ENCODE peak calls at places on chromosomes 7 and 10, in six cellular contexts. O, V, S, F, H and Y are unnamed samples.
A peak's percentile ranks its signal among the peaks of the same experiment; 100 is the strongest.

GRCh38 chr7:2808891-2809660 is 35.0 kb downstream of the GNA12 start:
- DNase-seq in O (no peak), V (no peak), S (peak; percentile 68), F (no peak), H (no peak), Y (no peak)

GRCh38 chr10:22017283-22018020 is 13.9 kb upstream of the DNAJC1 start:
- DNase-seq in O (no peak), V (no peak), S (no peak), F (no peak), H (no peak), Y (no peak)

GRCh38 chr10:95756061-95756751 is at the start of gene ENTPD1:
- DNase-seq in O (peak; percentile 12), V (no peak), S (peak; percentile 92), F (no peak), H (no peak), Y (no peak)

GRCh38 chr10:51321968-51322367 is 247.7 kb downstream of the PRKG1 start:
- DNase-seq in O (no peak), V (no peak), S (no peak), F (no peak), H (no peak), Y (no peak)

GRCh38 chr10:80141696-80142460 is 9.3 kb downstream of the PLAC9 start:
- DNase-seq in O (no peak), V (no peak), S (no peak), F (no peak), H (no peak), Y (no peak)

GRCh38 chr7:152931583-152931982 is 172.0 kb downstream of the ACTR3B start:
- DNase-seq in O (no peak), V (no peak), S (no peak), F (no peak), H (no peak), Y (no peak)

GRCh38 chr10:43715334-43715733 is 66.7 kb upstream of the ZNF32 start:
- DNase-seq in O (no peak), V (no peak), S (no peak), F (no peak), H (no peak), Y (no peak)

GRCh38 chr7:47032171-47032915 is 549.6 kb downstream of the TNS3 start:
- DNase-seq in O (no peak), V (no peak), S (no peak), F (no peak), H (no peak), Y (peak; percentile 17)

GRCh38 chr7:136997735-136998134 is 129.3 kb downstream of the CHRM2 start:
- DNase-seq in O (no peak), V (no peak), S (no peak), F (no peak), H (no peak), Y (no peak)

GRCh38 chr7:116173051-116174028 is 37.0 kb upstream of the TES start:
- DNase-seq in O (no peak), V (no peak), S (no peak), F (no peak), H (peak; percentile 54), Y (peak; percentile 77)

GRCh38 chr10:29731760-29732159 is 97.0 kb upstream of the SVIL start:
- DNase-seq in O (no peak), V (no peak), S (no peak), F (no peak), H (no peak), Y (no peak)

GRCh38 chr7:2030475-2031456 is 202.0 kb downstream of the MAD1L1 start:
- DNase-seq in O (no peak), V (peak; percentile 27), S (no peak), F (peak; percentile 11), H (no peak), Y (no peak)

GRCh38 chr10:2890093-2890492 is 177.3 kb upstream of the PFKP start:
- DNase-seq in O (no peak), V (no peak), S (no peak), F (no peak), H (no peak), Y (no peak)

GRCh38 chr10:58993480-58994221 is 182.8 kb upstream of the PHYHIPL start:
- DNase-seq in O (no peak), V (no peak), S (no peak), F (no peak), H (no peak), Y (no peak)

GRCh38 chr7:70728873-70729552 is 402.9 kb upstream of the GALNT17 start:
- DNase-seq in O (no peak), V (peak; percentile 60), S (no peak), F (no peak), H (no peak), Y (peak; percentile 36)

GRCh38 chr10:8817303-8817702 is 762.8 kb downstream of the GATA3 start:
- DNase-seq in O (no peak), V (no peak), S (no peak), F (no peak), H (peak; percentile 84), Y (no peak)

GRCh38 chr10:29297678-29298077 is 8.8 kb downstream of the LYZL1 start:
- DNase-seq in O (no peak), V (no peak), S (no peak), F (no peak), H (no peak), Y (peak; percentile 16)

GRCh38 chr10:94644352-94644751 is 39.2 kb upstream of the CYP2C18 start:
- DNase-seq in O (no peak), V (no peak), S (no peak), F (no peak), H (no peak), Y (no peak)

GRCh38 chr7:127107601-127108007 is 145.1 kb downstream of the GRM8 start:
- DNase-seq in O (peak; percentile 39), V (no peak), S (peak; percentile 51), F (no peak), H (peak; percentile 59), Y (peak; percentile 43)

GRCh38 chr7:155998766-155999630 is 186.7 kb upstream of the SHH start:
- DNase-seq in O (no peak), V (no peak), S (no peak), F (no peak), H (no peak), Y (no peak)

GRCh38 chr7:109261781-109262180 is 692.1 kb downstream of the DNAJB9 start:
- DNase-seq in O (no peak), V (no peak), S (no peak), F (no peak), H (peak; percentile 49), Y (no peak)

GRCh38 chr7:11749629-11750028 is 82.4 kb downstream of the THSD7A start:
- DNase-seq in O (no peak), V (no peak), S (no peak), F (no peak), H (no peak), Y (no peak)

GRCh38 chr7:2926898-2927405 is 82.8 kb upstream of the GNA12 start:
- DNase-seq in O (no peak), V (no peak), S (no peak), F (peak; percentile 3), H (no peak), Y (no peak)

GRCh38 chr10:6045600-6046457 is 16.3 kb downstream of the IL2RA start:
- DNase-seq in O (no peak), V (no peak), S (no peak), F (no peak), H (no peak), Y (no peak)

GRCh38 chr7:30164567-30164966 is 29.8 kb downstream of the MTURN start:
- DNase-seq in O (peak; percentile 48), V (no peak), S (peak; percentile 57), F (no peak), H (peak; percentile 77), Y (peak; percentile 65)

GRCh38 chr7:44980393-44981034 is 1.7 kb upstream of the MYO1G start:
- DNase-seq in O (peak; percentile 51), V (no peak), S (peak; percentile 63), F (no peak), H (no peak), Y (peak; percentile 18)

GRCh38 chr10:70618663-70619062 is 16.1 kb upstream of the PRF1 start:
- DNase-seq in O (no peak), V (no peak), S (no peak), F (no peak), H (no peak), Y (no peak)

GRCh38 chr7:74365320-74366022 is 76.3 kb downstream of the CLIP2 start:
- DNase-seq in O (peak; percentile 79), V (peak; percentile 87), S (no peak), F (peak; percentile 54), H (no peak), Y (peak; percentile 39)

GRCh38 chr10:6240254-6240653 is 37.5 kb downstream of the PFKFB3 start:
- DNase-seq in O (no peak), V (no peak), S (no peak), F (no peak), H (no peak), Y (no peak)

GRCh38 chr7:140276001-140276400 is 99.2 kb upstream of the KDM7A start:
- DNase-seq in O (no peak), V (no peak), S (no peak), F (no peak), H (no peak), Y (no peak)

GRCh38 chr10:102226542-102226870 is 407 bp downstream of the ELOVL3 start:
- DNase-seq in O (no peak), V (no peak), S (no peak), F (no peak), H (no peak), Y (no peak)
- H3K4me3 ChIP-seq in O (no peak overlapping the region), V (no peak overlapping the region), S (peak overlapping the region; percentile 40), F (peak overlapping the region; percentile 57), H (no peak overlapping the region), Y (no peak overlapping the region)

GRCh38 chr10:76397210-76397881 is 965.9 kb downstream of the LRMDA start:
- DNase-seq in O (peak; percentile 69), V (no peak), S (no peak), F (peak; percentile 22), H (no peak), Y (peak; percentile 94)
- TF ChIP-seq CTCF in O (peak; percentile 46), V (no peak), S (no peak), F (no peak), H (no peak), Y (no peak)

GRCh38 chr10:120978589-120979252 is 127.6 kb downstream of the WDR11 start:
- DNase-seq in O (no peak), V (no peak), S (no peak), F (no peak), H (no peak), Y (peak; percentile 14)
- H3K4me3 ChIP-seq in O (no peak overlapping the region), V (no peak overlapping the region), S (no peak overlapping the region), F (no peak overlapping the region), H (no peak overlapping the region), Y (no peak overlapping the region)

DNA sequence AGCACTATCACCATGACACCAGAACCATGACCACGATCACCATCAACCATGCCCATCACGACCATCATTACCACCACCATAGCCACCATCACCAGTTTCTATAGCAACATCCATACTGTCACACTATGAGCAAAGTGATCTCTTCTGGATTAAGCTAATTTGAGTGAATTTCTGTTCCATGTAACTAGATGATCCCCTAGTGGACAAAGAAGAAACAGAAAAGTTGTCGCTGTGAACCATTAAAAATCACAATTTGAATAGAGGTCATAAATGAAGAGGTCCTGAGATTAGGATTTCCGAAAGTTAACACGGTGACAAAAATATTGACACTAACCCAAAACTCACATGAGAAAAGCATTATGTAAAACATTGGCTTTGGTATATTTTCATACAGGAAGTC is 77.6 kb downstream of the CLRN3 start:
- DNase-seq in O (no peak), V (no peak), S (no peak), F (no peak), H (no peak), Y (no peak)
- TF ChIP-seq CTCF in O (no peak), V (no peak), S (no peak), F (no peak), H (peak; percentile 15), Y (no peak)